ENCODE peak calls at places on chromosome 2, in four cellular contexts. N, R, A and O are unnamed samples.

GRCh38 chr2:16813593-16813992 is 148.0 kb upstream of the CYRIA start:
- DNase-seq in N (no peak), R (no peak), A (no peak), O (no peak)

GRCh38 chr2:1781291-1782080 is 37.2 kb upstream of the PXDN start:
- DNase-seq in N (no peak), R (no peak), A (no peak), O (no peak)

GRCh38 chr2:220533485-220533884 is 906.1 kb downstream of the SLC4A3 start:
- DNase-seq in A (peak; percentile 1), N (peak; percentile 5), R (no peak), O (no peak)

GRCh38 chr2:240225116-240225515 is 84.7 kb upstream of the OTOS start:
- DNase-seq in R (no peak), A (no peak), N (no peak), O (no peak)

GRCh38 chr2:143209570-143210445 is 80.6 kb downstream of the ARHGAP15 start:
- DNase-seq in R (no peak), A (no peak), N (no peak), O (no peak)

GRCh38 chr2:239644016-239644415 is 243.2 kb upstream of the HDAC4 start:
- DNase-seq in R (no peak), A (no peak), N (no peak), O (no peak)

GRCh38 chr2:241612156-241613017 is 24.6 kb downstream of the THAP4 start:
- DNase-seq in A (no peak), N (no peak), R (no peak), O (no peak)

GRCh38 chr2:57443985-57444501 is 602.6 kb upstream of the VRK2 start:
- DNase-seq in R (peak; percentile 84), A (no peak), N (no peak), O (no peak)

GRCh38 chr2:196979976-196980375 is 53.5 kb upstream of the PGAP1 start:
- DNase-seq in A (no peak), R (no peak), N (no peak), O (no peak)

GRCh38 chr2:150572194-150572766 is 84.8 kb upstream of the RND3 start:
- DNase-seq in A (no peak), R (no peak), N (no peak), O (no peak)
- TF ChIP-seq POLR2AphosphoS5 in A (no peak), R (no peak), N (no peak), O (no peak)

GRCh38 chr2:23618265-23618664 is 233.3 kb downstream of the KLHL29 start:
- DNase-seq in A (no peak), R (no peak), N (no peak), O (no peak)
- TF ChIP-seq SPI1 in A (no peak), R (no peak), N (no peak), O (no peak)

GRCh38 chr2:39265315-39265714 is 21.5 kb upstream of the CDKL4 start:
- DNase-seq in R (no peak), A (no peak), N (no peak), O (no peak)

GRCh38 chr2:39260087-39260486 is 16.3 kb upstream of the CDKL4 start:
- DNase-seq in R (no peak), N (no peak), A (no peak), O (no peak)

GRCh38 chr2:39266139-39266805 is 22.5 kb upstream of the CDKL4 start:
- DNase-seq in N (no peak), A (peak; percentile 53), R (no peak), O (no peak)

GRCh38 chr2:39266906-39267434 is 23.2 kb upstream of the CDKL4 start:
- DNase-seq in R (no peak), A (no peak), N (no peak), O (no peak)

DNA sequence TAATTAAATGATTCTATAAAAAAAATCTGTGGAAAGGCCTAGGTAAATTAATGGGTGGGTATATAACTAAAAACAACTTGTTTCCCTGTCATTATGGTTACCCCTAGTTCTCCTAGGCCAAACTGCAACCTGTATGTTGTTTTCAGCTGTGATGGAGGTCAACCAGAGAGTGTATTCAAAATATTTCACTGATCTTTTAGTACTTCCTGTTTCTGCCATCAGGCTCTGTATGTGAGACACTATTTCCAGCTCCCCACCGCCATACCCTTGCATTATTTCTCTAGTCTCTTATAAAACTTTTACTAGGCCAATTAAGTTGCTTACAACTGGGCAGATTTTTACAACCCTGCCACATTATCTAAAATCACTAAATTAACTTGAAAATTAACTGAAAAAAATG is 21.0 kb upstream of the CDKL4 start:
- DNase-seq in N (no peak), R (no peak), A (no peak), O (no peak)
- TF ChIP-seq POLR2AphosphoS5 in N (no peak), R (no peak), A (no peak), O (no peak)

GRCh38 chr2:207801259-207801658 is 31.6 kb upstream of the FZD5 start:
- DNase-seq in R (no peak), N (no peak), A (no peak), O (no peak)
- TF ChIP-seq SPI1 in R (no peak), N (no peak), A (no peak), O (no peak)

GRCh38 chr2:106078091-106078490 is 116.0 kb downstream of the UXS1 start:
- DNase-seq in R (no peak), A (no peak), N (no peak), O (no peak)
- TF ChIP-seq POLR2AphosphoS5 in R (no peak), A (no peak), N (no peak), O (no peak)

GRCh38 chr2:214156971-214157370 is 253.9 kb upstream of the VWC2L start:
- DNase-seq in A (no peak), N (no peak), R (no peak), O (no peak)
- TF ChIP-seq SPI1 in A (no peak), N (no peak), R (no peak), O (no peak)